ENCODE peak calls at places on chromosome 1, in six cellular contexts. Y is IMR-90, R is PC-3, A is trophoblast cell, V is mesenchymal stem cell, O is neuronal stem cell. J is an unnamed sample.

GRCh38 chr1:24870551-24871195 is 59.4 kb downstream of the RUNX3 start:
- DNase-seq in Y (no peak), O (no peak), A (no peak), V (no peak), R (no peak), J (no peak)

GRCh38 chr1:38559180-38559874 is 300.2 kb downstream of the RRAGC start:
- DNase-seq in O (no peak), A (no peak), Y (no peak), V (no peak), R (no peak), J (no peak)

GRCh38 chr1:28507646-28508434 is 2.0 kb downstream of the RCC1 start:
- DNase-seq in R (no peak), V (no peak), A (no peak), O (no peak), Y (no peak), J (peak)

GRCh38 chr1:64212023-64212422 is 8.6 kb downstream of the UBE2U start:
- DNase-seq in R (peak), O (no peak), A (no peak), V (no peak), Y (peak), J (no peak)

GRCh38 chr1:93324486-93325464 is 20.9 kb upstream of the DR1 start:
- DNase-seq in V (peak), Y (peak), O (no peak), A (peak), R (peak), J (no peak)

GRCh38 chr1:219517031-219517430 is 95.9 kb downstream of the ZC3H11B start:
- DNase-seq in Y (no peak), R (peak), V (no peak), A (peak), O (no peak), J (no peak)

GRCh38 chr1:1217621-1218523 is 3.9 kb upstream of the TNFRSF4 start:
- DNase-seq in O (no peak), V (no peak), A (no peak), Y (no peak), R (peak), J (no peak)

GRCh38 chr1:109214695-109215623 is 1.2 kb downstream of the SARS1 start:
- DNase-seq in V (peak), O (no peak), A (no peak), Y (peak), R (peak), J (peak)

GRCh38 chr1:55507578-55507931 is 292.4 kb upstream of the USP24 start:
- DNase-seq in Y (no peak), R (no peak), O (no peak), V (no peak), A (no peak), J (no peak)

GRCh38 chr1:228336308-228337030 is 70.2 kb downstream of the TRIM11 start:
- DNase-seq in A (no peak), V (no peak), R (no peak), Y (peak), O (no peak), J (no peak)

GRCh38 chr1:102045752-102046151 is 49.0 kb upstream of the OLFM3 start:
- DNase-seq in V (no peak), A (no peak), O (no peak), Y (no peak), R (peak), J (no peak)

GRCh38 chr1:154983776-154984466 is 777 bp downstream of the FLAD1 start:
- DNase-seq in O (no peak), A (no peak), V (no peak), R (peak), Y (no peak), J (no peak)

GRCh38 chr1:40784141-40784770 is 669 bp downstream of the KCNQ4 start:
- DNase-seq in O (peak), Y (no peak), V (no peak), R (no peak), A (no peak), J (no peak)

GRCh38 chr1:24266398-24266941 is 52.7 kb upstream of the GRHL3 start:
- DNase-seq in V (peak), O (no peak), A (peak), Y (peak), R (peak), J (no peak)

GRCh38 chr1:212186427-212187207 is 98.6 kb upstream of the PPP2R5A start:
- DNase-seq in R (no peak), Y (no peak), A (no peak), V (no peak), O (no peak), J (peak)

GRCh38 chr1:101474039-101474665 is 237.3 kb downstream of the S1PR1 start:
- DNase-seq in Y (no peak), R (peak), V (peak), O (peak), A (peak), J (peak)

GRCh38 chr1:1442069-1442770 is 6.7 kb downstream of the VWA1 start:
- DNase-seq in R (no peak), A (no peak), O (no peak), Y (no peak), V (no peak), J (no peak)

GRCh38 chr1:244242446-244242845 is 191.4 kb downstream of the ZBTB18 start:
- DNase-seq in Y (no peak), O (no peak), V (no peak), A (no peak), R (no peak), J (no peak)

GRCh38 chr1:103273106-103273505 is 164.8 kb upstream of the COL11A1 start:
- DNase-seq in O (no peak), Y (no peak), A (no peak), R (no peak), V (no peak), J (no peak)

GRCh38 chr1:173341307-173341706 is 134.2 kb upstream of the TNFSF4 start:
- DNase-seq in V (peak), O (no peak), A (no peak), R (peak), Y (peak), J (no peak)

GRCh38 chr1:235009074-235009473 is 119.6 kb downstream of the TOMM20 start:
- DNase-seq in O (no peak), V (no peak), R (no peak), A (no peak), Y (no peak), J (no peak)

GRCh38 chr1:63892632-63893395 is 119.0 kb downstream of the ROR1 start:
- DNase-seq in Y (peak), R (peak), A (no peak), O (no peak), V (peak), J (peak)

GRCh38 chr1:4019606-4020331 is 119.7 kb upstream of the C1orf174 start:
- DNase-seq in O (no peak), A (no peak), R (no peak), V (no peak), Y (no peak), J (no peak)

GRCh38 chr1:3453203-3453761 is 1.2 kb upstream of the ARHGEF16 start:
- DNase-seq in O (peak), Y (peak), V (peak), R (peak), A (peak), J (peak)

GRCh38 chr1:23732363-23733224 is 10.7 kb upstream of the ELOA start:
- DNase-seq in Y (peak), O (no peak), R (peak), A (no peak), V (no peak), J (no peak)

GRCh38 chr1:9845914-9846313 is 22.1 kb upstream of the CLSTN1 start:
- DNase-seq in A (no peak), V (no peak), Y (no peak), O (no peak), R (no peak), J (no peak)

GRCh38 chr1:150009604-150010387 is 730 bp downstream of the OTUD7B start:
- DNase-seq in R (peak), O (peak), Y (peak), A (peak), V (peak), J (peak)

GRCh38 chr1:193110864-193111263 is 5.7 kb upstream of the GLRX2 start:
- DNase-seq in A (no peak), O (no peak), R (no peak), Y (no peak), V (no peak), J (no peak)

GRCh38 chr1:93743465-93743864 is 61.8 kb upstream of the BCAR3 start:
- DNase-seq in A (no peak), Y (no peak), R (no peak), V (no peak), O (no peak), J (no peak)

GRCh38 chr1:33985166-33985565 is 121.3 kb downstream of the HMGB4 start:
- DNase-seq in O (no peak), V (no peak), R (no peak), A (no peak), Y (no peak), J (no peak)

GRCh38 chr1:182549811-182550210 is 39.2 kb downstream of the RNASEL start:
- DNase-seq in Y (no peak), O (no peak), V (no peak), A (no peak), R (no peak), J (no peak)

GRCh38 chr1:109874445-109874844 is 36.2 kb upstream of the CSF1 start:
- DNase-seq in V (no peak), Y (no peak), O (no peak), A (no peak), R (no peak), J (no peak)

GRCh38 chr1:65793359-65793732 is 651 bp downstream of the PDE4B start:
- DNase-seq in O (no peak), V (peak), A (no peak), R (no peak), Y (peak), J (no peak)

GRCh38 chr1:23824711-23825075 is 536 bp downstream of the HMGCL start:
- DNase-seq in O (no peak), Y (no peak), V (peak), A (no peak), R (no peak), J (no peak)

GRCh38 chr1:15616704-15617172 is 520 bp upstream of the DDI2 start:
- DNase-seq in V (peak), O (peak), R (no peak), A (no peak), Y (peak), J (no peak)

GRCh38 chr1:79323240-79324025 is 316.9 kb upstream of the ADGRL4 start:
- DNase-seq in O (no peak), A (peak), V (peak), Y (peak), R (peak), J (no peak)

GRCh38 chr1:235843458-235843857 is 23.2 kb downstream of the LYST start:
- DNase-seq in Y (peak), A (no peak), V (peak), R (peak), O (no peak), J (peak)

GRCh38 chr1:156836041-156836654 is 19.5 kb upstream of the SH2D2A start:
- DNase-seq in A (no peak), V (no peak), R (no peak), O (no peak), Y (no peak), J (no peak)

GRCh38 chr1:36257375-36257767 is 33.1 kb downstream of the THRAP3 start:
- DNase-seq in V (no peak), R (peak), A (peak), O (no peak), Y (no peak), J (peak)

GRCh38 chr1:63949965-63950364 is 176.1 kb downstream of the ROR1 start:
- DNase-seq in Y (no peak), A (no peak), V (peak), R (no peak), O (no peak), J (no peak)

GRCh38 chr1:204480515-204480914 is 14.1 kb downstream of the PIK3C2B start:
- DNase-seq in O (no peak), V (no peak), Y (no peak), A (no peak), R (no peak), J (no peak)

GRCh38 chr1:204478921-204479320 is 15.7 kb downstream of the PIK3C2B start:
- DNase-seq in Y (no peak), O (no peak), A (no peak), V (no peak), R (no peak), J (no peak)

GRCh38 chr1:204478166-204478899 is 16.3 kb downstream of the PIK3C2B start:
- DNase-seq in V (no peak), R (no peak), Y (no peak), A (no peak), O (no peak), J (no peak)

GRCh38 chr1:204477036-204477740 is 17.4 kb downstream of the PIK3C2B start:
- DNase-seq in A (no peak), O (no peak), Y (peak), R (no peak), V (peak), J (no peak)

DNA sequence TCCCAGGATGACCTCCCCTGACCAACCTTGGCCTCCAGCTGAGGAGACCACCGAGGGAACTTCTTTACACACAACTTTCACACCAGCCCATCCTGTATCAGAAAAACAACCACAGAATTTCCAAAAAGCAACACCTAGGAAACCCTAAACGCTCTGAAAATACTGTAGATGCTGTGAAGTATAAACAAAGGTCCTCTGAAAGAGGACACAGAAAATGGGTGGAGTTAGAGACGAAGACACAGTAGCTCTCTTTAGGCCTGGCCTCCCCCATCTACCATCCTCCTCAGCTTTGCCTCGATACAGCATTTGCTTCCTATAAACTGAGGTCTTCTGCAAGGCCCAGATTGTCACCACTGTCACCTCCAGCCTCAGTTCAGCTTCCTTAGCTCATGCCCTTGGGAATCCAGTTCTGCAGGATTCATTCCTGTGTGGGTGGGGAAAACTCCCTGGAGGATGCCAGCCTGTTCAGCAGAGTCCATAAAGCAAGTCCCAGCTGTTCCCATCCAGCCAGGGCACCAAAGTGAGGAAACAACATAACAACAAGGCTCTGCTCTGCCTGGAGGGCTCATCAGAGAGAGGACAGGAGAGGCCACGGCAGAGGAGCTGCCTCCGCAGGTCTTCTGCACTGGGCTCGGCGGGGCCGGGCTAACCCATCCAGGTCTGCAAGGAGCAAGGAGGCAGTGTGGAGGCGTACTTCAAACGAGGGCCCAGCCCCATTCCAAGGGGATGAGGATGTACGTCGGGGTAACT is 15.0 kb downstream of the PIK3C2B start:
- DNase-seq in R (peak), O (no peak), Y (no peak), A (peak), V (no peak), J (no peak)
- H3K4me2 ChIP-seq in R (peak), O (no peak), Y (no peak), A (no peak), V (no peak), J (no peak)

DNA sequence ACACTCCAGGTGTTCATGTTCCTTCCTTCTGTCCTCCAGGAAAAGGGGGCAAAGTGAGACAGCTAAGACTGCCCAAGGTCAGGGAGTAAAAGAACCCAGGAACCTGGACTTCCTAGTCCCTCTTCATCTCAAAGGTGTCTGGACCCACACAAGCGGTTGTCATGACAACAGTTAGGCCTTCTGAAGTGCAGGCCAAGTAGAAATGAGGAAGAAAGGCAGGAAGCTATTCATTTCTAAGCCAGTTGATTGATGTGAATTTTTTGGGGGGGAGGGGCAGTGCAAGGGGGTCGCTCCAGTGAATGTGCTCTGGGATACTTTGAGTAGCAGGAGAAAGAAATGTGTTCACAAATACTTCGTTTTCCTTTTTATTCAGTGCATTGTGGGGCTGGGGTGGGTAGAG is 114.3 kb downstream of the NAV1 start:
- DNase-seq in V (no peak), A (no peak), O (no peak), Y (no peak), R (no peak), J (peak)
- H3K4me2 ChIP-seq in V (no peak), A (no peak), O (no peak), Y (no peak), R (no peak), J (no peak)

GRCh38 chr1:232293361-232293760 is 336.6 kb downstream of the SIPA1L2 start:
- DNase-seq in A (no peak), O (no peak), V (no peak), Y (no peak), R (peak), J (no peak)
- H3K4me2 ChIP-seq in A (no peak), O (no peak), V (no peak), Y (no peak), R (no peak), J (no peak)

GRCh38 chr1:199784127-199784526 is 243.4 kb upstream of the NR5A2 start:
- DNase-seq in V (peak), Y (peak), R (peak), A (no peak), O (no peak), J (no peak)
- H3K4me2 ChIP-seq in V (no peak), Y (no peak), R (peak), A (no peak), O (no peak), J (no peak)

GRCh38 chr1:164767257-164768044 is 208.5 kb downstream of the PBX1 start:
- DNase-seq in Y (peak), V (peak), O (no peak), R (peak), A (no peak), J (peak)
- H3K4me2 ChIP-seq in Y (peak), V (no peak), O (no peak), R (peak), A (no peak), J (no peak)

DNA sequence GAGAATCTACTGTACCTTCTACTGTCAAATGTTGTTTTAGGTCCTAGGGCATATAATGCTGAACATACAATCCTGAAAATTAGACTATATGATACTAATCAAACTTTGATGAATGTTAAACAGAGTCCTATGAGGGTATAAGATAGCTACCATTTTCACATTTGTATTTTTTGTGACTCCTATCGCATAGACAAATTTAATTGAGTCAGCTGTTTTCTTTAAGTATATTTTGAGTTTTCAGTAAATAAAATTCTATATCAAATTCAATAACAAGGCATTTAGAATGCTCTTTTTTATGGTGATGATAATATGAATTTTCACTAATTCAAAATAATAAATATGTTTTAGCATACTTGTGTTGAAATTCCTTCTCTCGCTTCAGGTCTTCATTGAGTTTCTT is 10.0 kb downstream of the LRRC39 start:
- DNase-seq in A (no peak), Y (no peak), V (no peak), O (no peak), R (no peak), J (no peak)
- H3K4me2 ChIP-seq in A (no peak), Y (no peak), V (no peak), O (no peak), R (no peak), J (no peak)

DNA sequence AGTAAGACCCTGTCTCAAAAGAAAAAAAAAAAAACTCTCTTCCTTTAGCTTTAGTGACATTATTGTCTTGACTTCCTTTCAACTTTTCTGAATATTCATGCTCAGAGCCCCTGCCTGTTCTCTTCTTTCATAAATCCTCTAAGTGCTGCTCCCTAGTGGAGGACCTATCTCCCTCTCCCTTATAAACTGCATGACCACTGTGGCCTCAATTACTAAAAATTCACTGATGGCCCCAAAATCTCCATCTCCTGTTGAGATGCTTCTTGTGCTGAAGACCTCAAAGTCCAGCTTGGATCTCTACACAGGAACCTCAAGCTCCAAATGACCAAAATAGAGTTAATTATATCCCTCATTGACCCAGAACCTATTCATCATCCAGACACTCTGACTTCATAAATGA is 7.8 kb downstream of the ITLN1 start:
- DNase-seq in R (no peak), A (no peak), O (no peak), Y (no peak), V (no peak), J (peak)
- H3K4me2 ChIP-seq in R (no peak), A (no peak), O (no peak), Y (no peak), V (no peak), J (no peak)

DNA sequence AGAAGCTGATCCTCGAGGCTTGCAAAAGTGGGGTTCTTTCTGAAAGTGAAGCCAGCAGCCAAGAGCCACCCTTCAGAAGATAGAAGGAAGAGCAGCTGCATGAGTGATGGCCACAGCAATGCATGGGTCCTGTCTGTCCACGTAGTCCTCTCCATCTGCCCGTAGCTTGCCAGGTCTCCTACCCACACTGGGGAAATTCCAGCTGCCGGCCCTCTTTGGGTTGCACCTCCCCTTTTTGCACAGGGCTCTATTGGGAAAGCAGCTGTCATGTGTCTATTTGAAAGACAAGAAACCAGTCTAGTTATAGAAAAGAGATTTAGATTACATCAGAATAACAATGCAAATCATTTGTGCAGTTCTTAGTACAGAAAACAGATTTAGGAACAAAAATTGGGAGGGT is 204.4 kb downstream of the GIPC2 start:
- DNase-seq in O (no peak), V (no peak), R (no peak), A (no peak), Y (peak), J (no peak)
- H3K4me2 ChIP-seq in O (no peak), V (no peak), R (no peak), A (no peak), Y (no peak), J (no peak)

J was measured in Karpas-422.